ENCODE peak calls at places on chromosomes 11 and 22, in eight cellular contexts. F is lower lobe of right lung, L is A549, N is epithelial cell of proximal tubule, C is colonic mucosa, V is neural crest cell, T is kidney epithelial cell, B is mesothelial cell of epicardium. Q is an unnamed sample.
A peak's percentile ranks its signal among the peaks of the same experiment; 100 is the strongest.

GRCh38 chr22:20180245-20180630 is 29.4 kb upstream of the CCDC188 start:
- DNase-seq in T (no peak), B (no peak), C (no peak), L (no peak), F (no peak), N (no peak), V (no peak), Q (no peak)

GRCh38 chr11:70557742-70558485 is 159.6 kb downstream of the CTTN start:
- DNase-seq in V (no peak), C (no peak), B (no peak), F (no peak), L (no peak), T (no peak), N (no peak), Q (no peak)

GRCh38 chr11:128470081-128470480 is 117.3 kb downstream of the ETS1 start:
- DNase-seq in C (no peak), N (no peak), F (no peak), T (no peak), V (no peak), L (no peak), B (no peak), Q (no peak)

GRCh38 chr11:117076941-117077659 is 21.1 kb downstream of the SIK3 start:
- DNase-seq in B (no peak), T (no peak), L (no peak), N (no peak), C (no peak), F (no peak), V (no peak), Q (no peak)

GRCh38 chr11:103488021-103488420 is 378.8 kb downstream of the DYNC2H1 start:
- DNase-seq in C (no peak), T (no peak), F (no peak), N (no peak), V (no peak), L (no peak), B (no peak), Q (no peak)

GRCh38 chr22:44710474-44711235 is 8.7 kb downstream of the PRR5 start:
- DNase-seq in F (no peak), N (no peak), T (no peak), B (no peak), C (peak; percentile 92), L (no peak), V (no peak), Q (no peak)

GRCh38 chr22:22944268-22944985 is 56.8 kb downstream of the IGLL5 start:
- DNase-seq in B (peak; percentile 17), V (no peak), N (no peak), C (peak; percentile 14), L (no peak), F (no peak), T (no peak), Q (no peak)

GRCh38 chr22:47297261-47298016 is 535.0 kb downstream of the TBC1D22A start:
- DNase-seq in L (no peak), F (no peak), V (no peak), C (no peak), N (no peak), B (no peak), T (no peak), Q (no peak)

GRCh38 chr11:35347921-35348331 is 71.4 kb downstream of the SLC1A2 start:
- DNase-seq in B (no peak), T (no peak), N (no peak), F (no peak), L (no peak), V (no peak), C (no peak), Q (no peak)

GRCh38 chr11:76347391-76347790 is 33.5 kb downstream of the THAP12 start:
- DNase-seq in B (no peak), T (no peak), L (no peak), N (no peak), V (no peak), C (no peak), F (no peak), Q (no peak)

GRCh38 chr11:103633037-103633788 is 403.2 kb upstream of the DDI1 start:
- DNase-seq in L (no peak), B (no peak), F (no peak), V (no peak), T (peak; percentile 29), C (no peak), N (no peak), Q (no peak)

GRCh38 chr22:19210188-19210587 is 31.7 kb upstream of the SLC25A1 start:
- DNase-seq in B (no peak), V (no peak), T (no peak), C (no peak), F (no peak), L (no peak), N (no peak), Q (peak; percentile 22)

GRCh38 chr11:73359341-73359740 is 16.9 kb upstream of the RELT start:
- DNase-seq in C (no peak), L (no peak), N (no peak), F (no peak), T (no peak), V (no peak), B (no peak), Q (no peak)

GRCh38 chr11:122938557-122938956 is 43.1 kb downstream of the BSX start:
- DNase-seq in B (no peak), N (no peak), C (no peak), L (no peak), T (no peak), F (no peak), V (no peak), Q (no peak)

GRCh38 chr22:22867996-22868715 is 19.5 kb upstream of the IGLL5 start:
- DNase-seq in C (no peak), L (no peak), N (no peak), B (no peak), T (no peak), V (no peak), F (no peak), Q (no peak)

GRCh38 chr11:2559527-2560311 is 114.9 kb downstream of the KCNQ1 start:
- DNase-seq in L (no peak), V (no peak), F (peak; percentile 40), T (no peak), C (no peak), B (peak; percentile 10), N (no peak), Q (peak; percentile 41)

GRCh38 chr11:68798221-68798813 is 43.4 kb downstream of the CPT1A start:
- DNase-seq in T (no peak), V (peak; percentile 74), C (peak; percentile 36), F (no peak), L (no peak), B (no peak), N (no peak), Q (no peak)

GRCh38 chr22:26952654-26953379 is 295.4 kb downstream of the MIAT start:
- DNase-seq in B (no peak), N (no peak), L (no peak), V (no peak), F (no peak), T (no peak), C (no peak), Q (no peak)

DNA sequence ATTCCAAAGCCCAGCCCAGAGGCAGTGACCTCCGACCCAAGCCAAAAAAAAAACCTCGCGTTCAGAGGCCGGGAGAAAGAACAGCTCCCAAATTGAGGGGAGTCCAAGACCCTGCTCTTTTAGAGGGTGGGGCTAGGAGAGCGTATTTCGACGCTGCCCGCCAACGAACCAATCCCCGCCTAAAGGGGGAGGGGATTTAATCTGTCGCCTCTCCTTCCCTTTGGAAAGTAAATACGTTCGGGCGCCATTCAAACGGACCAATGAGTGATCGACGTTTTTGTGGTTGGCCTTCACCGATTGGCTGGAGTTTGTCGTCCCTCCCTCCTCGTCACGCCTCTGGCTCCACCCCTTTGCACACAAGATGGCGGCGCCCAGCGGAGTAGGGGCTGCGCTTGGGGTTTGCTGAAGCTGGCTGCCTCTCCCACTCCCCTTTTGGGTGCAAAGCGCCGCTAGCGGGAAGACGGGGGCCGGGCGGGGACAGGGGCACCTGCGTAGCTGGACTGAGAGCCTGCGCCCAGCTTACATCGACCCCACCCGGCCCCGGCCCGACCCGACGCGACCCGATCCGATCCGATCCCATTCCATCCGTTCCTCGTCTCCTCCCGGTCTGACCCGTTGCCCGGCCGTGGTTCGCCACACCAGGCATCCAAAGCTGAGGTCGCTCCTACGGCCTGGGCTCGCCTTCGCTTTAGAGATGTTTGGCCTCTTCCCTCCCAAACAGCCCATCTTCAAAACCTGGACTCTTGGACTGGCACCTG is at the start of gene RNF26:
- DNase-seq in F (peak; percentile 92), N (peak; percentile 81), C (peak; percentile 98), V (peak; percentile 90), T (peak; percentile 90), L (peak; percentile 97), B (peak; percentile 88), Q (peak; percentile 94)
- TF ChIP-seq CTCF in F (no peak), N (no peak), C (no peak), V (no peak), T (no peak), L (no peak), B (no peak), Q (no peak)

GRCh38 chr22:39567135-39567946 is 3.2 kb upstream of the CACNA1I start:
- DNase-seq in L (no peak), V (no peak), F (no peak), N (no peak), C (no peak), B (no peak), T (no peak), Q (no peak)
- TF ChIP-seq CTCF in L (no peak), V (no peak), F (no peak), N (no peak), C (no peak), B (no peak), T (no peak), Q (no peak)

GRCh38 chr22:32528984-32529982 is 54.7 kb downstream of the FBXO7 start:
- DNase-seq in N (peak; percentile 13), T (peak; percentile 16), C (peak; percentile 84), F (peak; percentile 84), V (peak; percentile 84), B (peak; percentile 68), L (peak; percentile 74), Q (peak; percentile 63)
- TF ChIP-seq CTCF in N (peak; percentile 89), T (peak; percentile 77), C (peak; percentile 86), F (peak; percentile 88), V (peak; percentile 94), B (peak; percentile 89), L (peak; percentile 69), Q (peak; percentile 83)

GRCh38 chr11:75270896-75271415 is 30.4 kb downstream of the TPBGL start:
- DNase-seq in B (no peak), N (no peak), C (no peak), T (no peak), F (no peak), L (peak; percentile 47), V (no peak), Q (peak; percentile 5)
- TF ChIP-seq CTCF in B (no peak), N (peak; percentile 64), C (no peak), T (peak; percentile 51), F (no peak), L (peak; percentile 56), V (peak; percentile 32), Q (peak; percentile 14)

Q was measured in CD14-positive monocyte.